ENCODE peak calls at places on chromosomes 16 and 17, in ten cellular contexts. One of them, this sample, is unnamed.

GRCh38 chr16:10828851-10829331 is 10.3 kb upstream of the TVP23A start:
- DNase-seq in GM12865: no peak
- DNase-seq in lower lobe of right lung: peak
- DNase-seq in thoracic aorta: peak
- DNase-seq in lung: peak
- DNase-seq in HL-60: no peak
- DNase-seq in PC-3: peak
- DNase-seq in neural progenitor cell: no peak
- DNase-seq in cardiac fibroblast: peak
- DNase-seq in upper lobe of right lung: peak
- DNase-seq in this sample: peak

GRCh38 chr17:71441098-71441497 is 679.7 kb upstream of the SOX9 start:
- DNase-seq in HL-60: no peak
- DNase-seq in neural progenitor cell: no peak
- DNase-seq in thoracic aorta: no peak
- DNase-seq in PC-3: peak
- DNase-seq in upper lobe of right lung: no peak
- DNase-seq in cardiac fibroblast: peak
- DNase-seq in GM12865: no peak
- DNase-seq in lung: no peak
- DNase-seq in lower lobe of right lung: no peak
- DNase-seq in this sample: no peak

GRCh38 chr17:80441598-80442304 is 26.8 kb downstream of the ENDOV start:
- DNase-seq in neural progenitor cell: no peak
- DNase-seq in PC-3: no peak
- DNase-seq in upper lobe of right lung: no peak
- DNase-seq in cardiac fibroblast: no peak
- DNase-seq in lower lobe of right lung: no peak
- DNase-seq in thoracic aorta: no peak
- DNase-seq in lung: no peak
- DNase-seq in GM12865: no peak
- DNase-seq in HL-60: no peak
- DNase-seq in this sample: no peak

GRCh38 chr17:63382136-63382535 is 64.0 kb downstream of the CYB561 start:
- DNase-seq in lower lobe of right lung: no peak
- DNase-seq in cardiac fibroblast: no peak
- DNase-seq in upper lobe of right lung: no peak
- DNase-seq in neural progenitor cell: no peak
- DNase-seq in HL-60: no peak
- DNase-seq in thoracic aorta: no peak
- DNase-seq in GM12865: no peak
- DNase-seq in lung: no peak
- DNase-seq in PC-3: no peak
- DNase-seq in this sample: no peak

GRCh38 chr16:84811529-84811928 is 8.3 kb upstream of the CRISPLD2 start:
- DNase-seq in lung: no peak
- DNase-seq in lower lobe of right lung: no peak
- DNase-seq in HL-60: no peak
- DNase-seq in neural progenitor cell: no peak
- DNase-seq in PC-3: no peak
- DNase-seq in GM12865: no peak
- DNase-seq in thoracic aorta: no peak
- DNase-seq in cardiac fibroblast: no peak
- DNase-seq in upper lobe of right lung: no peak
- DNase-seq in this sample: no peak

GRCh38 chr16:85602831-85603755 is 10.0 kb upstream of the GSE1 start:
- DNase-seq in PC-3: no peak
- DNase-seq in cardiac fibroblast: no peak
- DNase-seq in GM12865: peak
- DNase-seq in thoracic aorta: no peak
- DNase-seq in upper lobe of right lung: no peak
- DNase-seq in HL-60: no peak
- DNase-seq in lower lobe of right lung: no peak
- DNase-seq in lung: no peak
- DNase-seq in neural progenitor cell: no peak
- DNase-seq in this sample: no peak

GRCh38 chr16:48098472-48098871 is 57.3 kb downstream of the ABCC12 start:
- DNase-seq in upper lobe of right lung: no peak
- DNase-seq in HL-60: no peak
- DNase-seq in thoracic aorta: no peak
- DNase-seq in lung: no peak
- DNase-seq in lower lobe of right lung: no peak
- DNase-seq in PC-3: no peak
- DNase-seq in GM12865: no peak
- DNase-seq in neural progenitor cell: no peak
- DNase-seq in cardiac fibroblast: no peak
- DNase-seq in this sample: no peak

GRCh38 chr16:86038923-86039310 is 140.0 kb downstream of the IRF8 start:
- DNase-seq in lower lobe of right lung: no peak
- DNase-seq in thoracic aorta: no peak
- DNase-seq in PC-3: no peak
- DNase-seq in HL-60: no peak
- DNase-seq in GM12865: no peak
- DNase-seq in lung: no peak
- DNase-seq in cardiac fibroblast: no peak
- DNase-seq in upper lobe of right lung: peak
- DNase-seq in neural progenitor cell: no peak
- DNase-seq in this sample: no peak

GRCh38 chr17:68840073-68840472 is 115.1 kb downstream of the ABCA8 start:
- DNase-seq in cardiac fibroblast: no peak
- DNase-seq in GM12865: no peak
- DNase-seq in PC-3: no peak
- DNase-seq in neural progenitor cell: no peak
- DNase-seq in lung: no peak
- DNase-seq in HL-60: no peak
- DNase-seq in lower lobe of right lung: no peak
- DNase-seq in upper lobe of right lung: no peak
- DNase-seq in thoracic aorta: no peak
- DNase-seq in this sample: no peak

DNA sequence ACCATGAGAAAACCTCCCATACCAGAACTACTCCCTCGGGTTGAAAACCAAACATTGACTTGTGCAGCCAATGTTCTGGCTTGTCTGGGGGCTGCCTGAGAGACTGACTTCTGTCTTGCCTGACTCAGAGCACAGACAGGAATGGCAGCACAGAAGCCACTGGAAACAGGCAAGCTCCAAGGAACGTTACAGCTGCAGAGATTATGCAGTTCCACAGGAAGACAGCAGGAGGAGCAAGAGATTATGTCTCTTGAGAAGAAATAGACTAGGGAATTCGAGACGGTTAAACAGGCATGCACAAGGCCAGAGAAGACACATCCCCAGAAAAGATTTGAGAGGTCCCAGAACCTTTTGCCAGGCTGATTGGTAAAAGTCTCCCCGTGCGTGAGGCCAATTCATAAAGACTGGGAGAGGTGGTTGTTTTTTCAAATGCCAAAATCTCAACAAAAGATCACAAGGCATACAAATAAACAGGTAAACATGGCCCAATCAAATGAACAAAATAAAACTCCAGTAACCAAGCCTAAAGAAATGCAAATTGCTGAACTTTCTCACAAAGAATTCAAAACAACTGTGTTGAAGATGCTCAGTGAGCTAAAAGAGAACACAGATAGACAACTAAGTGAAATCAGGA is 90.6 kb upstream of the CDH5 start:
- DNase-seq in neural progenitor cell: peak
- DNase-seq in PC-3: peak
- DNase-seq in cardiac fibroblast: peak
- DNase-seq in upper lobe of right lung: no peak
- DNase-seq in lung: peak
- DNase-seq in thoracic aorta: no peak
- DNase-seq in lower lobe of right lung: no peak
- DNase-seq in HL-60: no peak
- DNase-seq in GM12865: peak
- DNase-seq in this sample: no peak
- TF ChIP-seq CTCF in neural progenitor cell: peak
- TF ChIP-seq CTCF in PC-3: peak
- TF ChIP-seq CTCF in cardiac fibroblast: peak
- TF ChIP-seq CTCF in upper lobe of right lung: peak
- TF ChIP-seq CTCF in lung: peak
- TF ChIP-seq CTCF in thoracic aorta: peak
- TF ChIP-seq CTCF in lower lobe of right lung: peak
- TF ChIP-seq CTCF in HL-60: peak
- TF ChIP-seq CTCF in GM12865: peak
- TF ChIP-seq CTCF in this sample: peak

DNA sequence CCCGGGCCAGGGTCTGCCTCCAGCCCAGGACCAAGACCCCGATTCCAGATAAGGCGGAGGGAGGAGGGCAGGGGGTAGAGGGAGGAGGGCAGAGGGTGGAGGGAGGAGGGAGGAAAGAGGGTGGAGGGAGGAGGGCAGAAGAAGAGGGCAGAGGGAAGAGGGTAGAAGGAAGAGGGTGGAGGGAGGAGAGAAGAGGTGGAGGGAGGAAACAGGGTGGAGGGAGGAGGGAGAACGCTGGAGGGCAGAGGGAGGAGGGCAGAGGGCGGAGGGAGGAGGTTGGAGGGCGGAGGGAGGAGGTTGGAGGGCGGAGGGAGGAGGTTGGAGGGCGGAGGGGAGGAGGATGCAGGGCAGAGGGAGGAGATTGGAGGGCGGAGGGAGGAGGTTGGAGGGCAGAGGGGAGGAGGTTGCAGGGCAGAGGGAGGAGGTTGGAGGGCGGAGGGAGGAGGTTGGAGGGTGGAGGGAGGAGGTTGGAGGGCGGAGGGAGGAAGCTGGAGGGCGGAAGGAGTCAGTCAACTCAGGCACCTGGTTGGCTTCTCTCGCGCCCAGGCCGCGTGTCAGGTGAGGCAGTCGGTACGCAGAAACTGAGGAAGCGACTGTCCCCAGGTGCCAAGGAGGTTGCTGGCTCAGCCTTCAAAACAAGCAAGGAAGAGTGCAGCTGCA is 65.2 kb downstream of the KLHDC4 start:
- DNase-seq in cardiac fibroblast: no peak
- DNase-seq in thoracic aorta: no peak
- DNase-seq in PC-3: no peak
- DNase-seq in lung: no peak
- DNase-seq in neural progenitor cell: no peak
- DNase-seq in HL-60: no peak
- DNase-seq in upper lobe of right lung: no peak
- DNase-seq in GM12865: no peak
- DNase-seq in lower lobe of right lung: no peak
- DNase-seq in this sample: no peak
- H3K4me3 ChIP-seq in cardiac fibroblast: no peak
- H3K4me3 ChIP-seq in thoracic aorta: no peak
- H3K4me3 ChIP-seq in PC-3: no peak
- H3K4me3 ChIP-seq in lung: no peak
- H3K4me3 ChIP-seq in neural progenitor cell: no peak
- H3K4me3 ChIP-seq in HL-60: no peak
- H3K4me3 ChIP-seq in upper lobe of right lung: no peak
- H3K4me3 ChIP-seq in GM12865: no peak
- H3K4me3 ChIP-seq in lower lobe of right lung: no peak
- H3K4me3 ChIP-seq in this sample: no peak

GRCh38 chr16:77190478-77191258 is at the start of gene MON1B:
- DNase-seq in lung: peak
- DNase-seq in cardiac fibroblast: peak
- DNase-seq in neural progenitor cell: peak
- DNase-seq in PC-3: peak
- DNase-seq in lower lobe of right lung: peak
- DNase-seq in HL-60: peak
- DNase-seq in thoracic aorta: peak
- DNase-seq in upper lobe of right lung: peak
- DNase-seq in GM12865: peak
- DNase-seq in this sample: peak
- TF ChIP-seq CTCF in lung: no peak
- TF ChIP-seq CTCF in cardiac fibroblast: peak
- TF ChIP-seq CTCF in neural progenitor cell: no peak
- TF ChIP-seq CTCF in PC-3: no peak
- TF ChIP-seq CTCF in lower lobe of right lung: no peak
- TF ChIP-seq CTCF in HL-60: no peak
- TF ChIP-seq CTCF in thoracic aorta: no peak
- TF ChIP-seq CTCF in upper lobe of right lung: peak
- TF ChIP-seq CTCF in GM12865: no peak
- TF ChIP-seq CTCF in this sample: no peak

GRCh38 chr17:58365185-58365979 is 13.4 kb upstream of the SUPT4H1 start:
- DNase-seq in lung: no peak
- DNase-seq in cardiac fibroblast: no peak
- DNase-seq in PC-3: no peak
- DNase-seq in lower lobe of right lung: no peak
- DNase-seq in thoracic aorta: no peak
- DNase-seq in HL-60: no peak
- DNase-seq in neural progenitor cell: no peak
- DNase-seq in GM12865: no peak
- DNase-seq in upper lobe of right lung: no peak
- DNase-seq in this sample: no peak

GRCh38 chr17:58362368-58363014 is 10.5 kb upstream of the SUPT4H1 start:
- DNase-seq in neural progenitor cell: no peak
- DNase-seq in HL-60: no peak
- DNase-seq in GM12865: no peak
- DNase-seq in lung: no peak
- DNase-seq in cardiac fibroblast: no peak
- DNase-seq in lower lobe of right lung: no peak
- DNase-seq in upper lobe of right lung: no peak
- DNase-seq in thoracic aorta: no peak
- DNase-seq in PC-3: no peak
- DNase-seq in this sample: no peak

GRCh38 chr17:58365980-58366595 is 14.1 kb upstream of the SUPT4H1 start:
- DNase-seq in HL-60: no peak
- DNase-seq in upper lobe of right lung: no peak
- DNase-seq in thoracic aorta: no peak
- DNase-seq in GM12865: no peak
- DNase-seq in cardiac fibroblast: no peak
- DNase-seq in PC-3: no peak
- DNase-seq in neural progenitor cell: no peak
- DNase-seq in lower lobe of right lung: no peak
- DNase-seq in lung: no peak
- DNase-seq in this sample: no peak

GRCh38 chr17:58364270-58364942 is 12.4 kb upstream of the SUPT4H1 start:
- DNase-seq in lung: no peak
- DNase-seq in cardiac fibroblast: no peak
- DNase-seq in lower lobe of right lung: no peak
- DNase-seq in neural progenitor cell: peak
- DNase-seq in thoracic aorta: no peak
- DNase-seq in GM12865: no peak
- DNase-seq in PC-3: no peak
- DNase-seq in upper lobe of right lung: no peak
- DNase-seq in HL-60: no peak
- DNase-seq in this sample: no peak

DNA sequence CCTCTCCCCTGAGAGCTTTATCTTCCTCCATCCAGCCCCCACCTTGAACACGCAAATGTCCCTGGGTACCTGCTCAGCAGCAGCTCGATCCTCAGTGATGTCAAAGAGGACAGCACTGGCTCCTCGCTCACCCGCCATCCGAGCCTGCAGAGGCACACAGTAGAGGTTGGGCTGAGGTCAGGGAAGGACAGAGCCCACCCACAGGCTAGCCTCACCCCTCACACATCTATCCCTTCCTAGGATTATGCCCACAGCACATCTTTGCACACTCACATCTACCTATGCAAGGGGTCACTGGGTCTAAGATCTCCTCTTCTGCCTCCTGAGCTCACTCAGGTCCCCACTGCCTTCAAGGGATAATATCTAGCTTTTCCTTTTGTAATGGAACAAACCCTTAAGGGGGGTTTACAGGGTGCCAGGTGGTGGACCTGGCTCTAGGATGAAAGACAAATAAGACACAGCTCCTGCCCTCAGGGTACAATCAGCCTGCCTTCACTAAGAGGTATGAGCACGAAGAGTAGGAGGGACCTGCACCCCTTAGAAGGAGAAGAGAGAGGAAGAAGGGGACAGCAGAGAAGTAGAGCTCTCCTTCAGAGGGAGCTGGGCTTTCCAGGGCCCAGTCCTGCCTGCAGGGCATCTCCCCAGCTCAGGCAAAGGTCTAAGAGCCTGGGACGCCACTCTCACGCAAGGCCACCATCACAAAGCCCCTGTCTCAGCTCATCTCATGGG is 11.6 kb upstream of the SUPT4H1 start:
- DNase-seq in GM12865: no peak
- DNase-seq in PC-3: no peak
- DNase-seq in HL-60: no peak
- DNase-seq in neural progenitor cell: no peak
- DNase-seq in cardiac fibroblast: no peak
- DNase-seq in upper lobe of right lung: no peak
- DNase-seq in thoracic aorta: no peak
- DNase-seq in lung: no peak
- DNase-seq in lower lobe of right lung: no peak
- DNase-seq in this sample: no peak
- H3K4me3 ChIP-seq in GM12865: no peak
- H3K4me3 ChIP-seq in PC-3: no peak
- H3K4me3 ChIP-seq in HL-60: no peak
- H3K4me3 ChIP-seq in neural progenitor cell: no peak
- H3K4me3 ChIP-seq in cardiac fibroblast: no peak
- H3K4me3 ChIP-seq in upper lobe of right lung: no peak
- H3K4me3 ChIP-seq in thoracic aorta: no peak
- H3K4me3 ChIP-seq in lung: no peak
- H3K4me3 ChIP-seq in lower lobe of right lung: no peak
- H3K4me3 ChIP-seq in this sample: no peak